ENCODE peak calls at places on chromosome 9, in four cellular contexts. S, W, Z and U are unnamed samples.

GRCh38 chr9:133731876-133732321 is 6.3 kb downstream of the SARDH start:
- DNase-seq in W (peak; percentile 57), S (peak; percentile 5), Z (no peak), U (peak; percentile 36)

GRCh38 chr9:131744171-131744714 is 4.4 kb upstream of the RAPGEF1 start:
- DNase-seq in S (no peak), W (no peak), Z (no peak), U (no peak)

GRCh38 chr9:76521906-76522305 is 62.9 kb downstream of the GCNT1 start:
- DNase-seq in S (no peak), W (no peak), Z (peak; percentile 61), U (no peak)

GRCh38 chr9:89313842-89314241 is 2.8 kb downstream of the CKS2 start:
- DNase-seq in S (no peak), Z (no peak), W (no peak), U (no peak)

GRCh38 chr9:131965101-131965500 is 114.6 kb downstream of the MED27 start:
- DNase-seq in S (no peak), Z (no peak), W (no peak), U (no peak)

GRCh38 chr9:88523056-88523455 is 11.9 kb upstream of the NXNL2 start:
- DNase-seq in W (no peak), S (no peak), Z (peak; percentile 85), U (no peak)

GRCh38 chr9:124340219-124341069 is 74.8 kb downstream of the PSMB7 start:
- DNase-seq in Z (no peak), S (no peak), W (no peak), U (no peak)

GRCh38 chr9:98935064-98935463 is 8.6 kb upstream of the COL15A1 start:
- DNase-seq in S (no peak), Z (no peak), W (no peak), U (no peak)

GRCh38 chr9:80491086-80491749 is 919.5 kb downstream of the TLE4 start:
- DNase-seq in W (no peak), Z (no peak), S (no peak), U (no peak)

GRCh38 chr9:100561256-100561655 is 16.6 kb upstream of the CAVIN4 start:
- DNase-seq in S (no peak), W (no peak), Z (no peak), U (no peak)

GRCh38 chr9:37675661-37676060 is 24.9 kb downstream of the FRMPD1 start:
- DNase-seq in S (no peak), W (no peak), Z (no peak), U (no peak)

GRCh38 chr9:119556129-119556875 is 187.1 kb upstream of the BRINP1 start:
- DNase-seq in S (peak; percentile 79), W (peak; percentile 89), Z (peak; percentile 26), U (no peak)

GRCh38 chr9:83920469-83920941 is 727 bp downstream of the KIF27 start:
- DNase-seq in S (no peak), W (no peak), Z (peak; percentile 52), U (peak; percentile 20)

GRCh38 chr9:108139900-108140299 is 650.3 kb upstream of the KLF4 start:
- DNase-seq in W (no peak), S (no peak), Z (no peak), U (no peak)

GRCh38 chr9:87834357-87834756 is 48.3 kb upstream of the SPATA31E1 start:
- DNase-seq in S (no peak), Z (no peak), W (peak; percentile 36), U (no peak)

GRCh38 chr9:126856326-126856877 is 4.0 kb upstream of the ZBTB34 start:
- DNase-seq in W (no peak), S (no peak), Z (no peak), U (no peak)

GRCh38 chr9:117305454-117305853 is 109.4 kb downstream of the ASTN2 start:
- DNase-seq in S (no peak), W (no peak), Z (peak; percentile 53), U (no peak)

GRCh38 chr9:87255437-87256155 is 242.1 kb upstream of the DAPK1 start:
- DNase-seq in S (no peak), W (no peak), Z (no peak), U (no peak)

GRCh38 chr9:5688109-5688508 is 59.2 kb downstream of the RIC1 start:
- DNase-seq in S (no peak), Z (no peak), W (no peak), U (no peak)

GRCh38 chr9:116589392-116590354 is 97.4 kb upstream of the TRIM32 start:
- DNase-seq in W (peak; percentile 17), Z (peak; percentile 81), S (no peak), U (peak; percentile 31)

GRCh38 chr9:79292731-79293280 is 279.0 kb upstream of the TLE4 start:
- DNase-seq in W (no peak), Z (no peak), S (no peak), U (no peak)

GRCh38 chr9:93092171-93092991 is 3.6 kb upstream of the CARD19 start:
- DNase-seq in Z (no peak), S (no peak), W (no peak), U (no peak)

GRCh38 chr9:97906236-97906831 is 16.0 kb downstream of the TRMO start:
- DNase-seq in W (no peak), Z (no peak), S (no peak), U (no peak)

GRCh38 chr9:112166176-112167140 is 8.6 kb downstream of the SUSD1 start:
- DNase-seq in S (no peak), Z (peak; percentile 82), W (no peak), U (no peak)

GRCh38 chr9:119004618-119004990 is 364.6 kb downstream of the BRINP1 start:
- DNase-seq in W (no peak), Z (peak; percentile 99), S (no peak), U (no peak)